ENCODE peak calls at places on chromosomes 4 and X, in four cellular contexts. X is NCI-H146; M is stimulated activated CD8-positive, alpha-beta memory T cell treated with anti-CD3 and anti-CD28 coated beads, Interleukin-4, amount 100 ng/mL, for 48 hours; P is H9. V is an unnamed sample.

GRCh38 chr4:189001971-189002450 is 862.8 kb downstream of the TRIML1 start:
- DNase-seq in P (no peak), X (no peak), M (no peak), V (no peak)

GRCh38 chrX:140762061-140762460 is 52.5 kb downstream of the LINC00632 start:
- DNase-seq in P (peak; percentile 45), X (peak; percentile 0), M (peak; percentile 34), V (no peak)

GRCh38 chrX:39440734-39441305 is 639.6 kb downstream of the MID1IP1 start:
- DNase-seq in M (no peak), P (no peak), X (peak; percentile 2), V (no peak)

GRCh38 chr4:161949941-161950725 is 213.7 kb downstream of the FSTL5 start:
- DNase-seq in M (no peak), X (no peak), P (no peak), V (no peak)

GRCh38 chr4:80185787-80186548 is 11.3 kb upstream of the PRDM8 start:
- DNase-seq in M (no peak), P (no peak), X (no peak), V (no peak)

GRCh38 chr4:96646146-96646545 is 806.3 kb downstream of the PDHA2 start:
- DNase-seq in X (no peak), M (no peak), P (no peak), V (no peak)

GRCh38 chr4:113730467-113731216 is 30.9 kb downstream of the CAMK2D start:
- DNase-seq in M (no peak), P (no peak), X (no peak), V (no peak)

GRCh38 chr4:1232661-1233621 is 16.0 kb downstream of the CTBP1 start:
- DNase-seq in X (no peak), M (no peak), P (no peak), V (no peak)

GRCh38 chrX:102712967-102713677 is 874 bp downstream of the GPRASP2 start:
- DNase-seq in M (no peak), P (peak; percentile 36), X (peak; percentile 43), V (no peak)

GRCh38 chr4:118798658-118799057 is 37.3 kb downstream of the SEC24D start:
- DNase-seq in M (no peak), P (peak; percentile 43), X (no peak), V (no peak)

GRCh38 chr4:122305853-122306252 is 73.0 kb upstream of the ADAD1 start:
- DNase-seq in M (no peak), P (no peak), X (no peak), V (no peak)

GRCh38 chr4:84582988-84583870 is at the start of gene CDS1:
- DNase-seq in M (peak; percentile 31), P (peak; percentile 59), X (peak; percentile 66), V (no peak)

GRCh38 chr4:98700630-98701029 is 42.2 kb upstream of the TSPAN5 start:
- DNase-seq in P (no peak), M (no peak), X (no peak), V (no peak)

GRCh38 chr4:2537011-2537830 is 774 bp downstream of the FAM193A start:
- DNase-seq in X (peak; percentile 67), M (peak; percentile 67), P (peak; percentile 53), V (no peak)

GRCh38 chrX:2696698-2697215 is 5.7 kb downstream of the CD99 start:
- DNase-seq in X (no peak), P (no peak), M (peak; percentile 65), V (no peak)

V was measured in iPS DF 6.9.